ENCODE peak calls at places on chromosomes 1 and 21, in nine cellular contexts. One of them, this sample, is unnamed.

GRCh38 chr1:1290238-1290731 is 10.0 kb downstream of the SCNN1D start:
- DNase-seq in Calu3: peak
- DNase-seq in fibroblast of mammary gland: no peak
- DNase-seq in BJ: no peak
- DNase-seq in foreskin fibroblast: peak
- DNase-seq in type B pancreatic cell: no peak
- DNase-seq in WTC11: peak
- DNase-seq in K562: peak
- DNase-seq in gastrocnemius medialis: no peak
- DNase-seq in this sample: peak

GRCh38 chr1:220378571-220379302 is 106.5 kb upstream of the RAB3GAP2 start:
- DNase-seq in gastrocnemius medialis: no peak
- DNase-seq in foreskin fibroblast: no peak
- DNase-seq in fibroblast of mammary gland: no peak
- DNase-seq in type B pancreatic cell: no peak
- DNase-seq in Calu3: peak
- DNase-seq in WTC11: no peak
- DNase-seq in K562: no peak
- DNase-seq in BJ: no peak
- DNase-seq in this sample: no peak

GRCh38 chr1:153441238-153441755 is 19.2 kb downstream of the S100A7 start:
- DNase-seq in Calu3: no peak
- DNase-seq in WTC11: no peak
- DNase-seq in gastrocnemius medialis: no peak
- DNase-seq in type B pancreatic cell: no peak
- DNase-seq in BJ: no peak
- DNase-seq in K562: no peak
- DNase-seq in fibroblast of mammary gland: no peak
- DNase-seq in foreskin fibroblast: no peak
- DNase-seq in this sample: no peak

GRCh38 chr1:89566761-89567174 is 42.1 kb downstream of the LRRC8B start:
- DNase-seq in K562: peak
- DNase-seq in gastrocnemius medialis: no peak
- DNase-seq in type B pancreatic cell: no peak
- DNase-seq in WTC11: no peak
- DNase-seq in BJ: no peak
- DNase-seq in Calu3: no peak
- DNase-seq in fibroblast of mammary gland: peak
- DNase-seq in foreskin fibroblast: no peak
- DNase-seq in this sample: no peak

GRCh38 chr21:31618696-31619430 is 40.6 kb upstream of the SOD1 start:
- DNase-seq in type B pancreatic cell: no peak
- DNase-seq in K562: no peak
- DNase-seq in gastrocnemius medialis: no peak
- DNase-seq in BJ: no peak
- DNase-seq in fibroblast of mammary gland: no peak
- DNase-seq in WTC11: no peak
- DNase-seq in Calu3: no peak
- DNase-seq in foreskin fibroblast: no peak
- DNase-seq in this sample: no peak

GRCh38 chr1:151352001-151352718 is 5.1 kb upstream of the RFX5 start:
- DNase-seq in fibroblast of mammary gland: peak
- DNase-seq in WTC11: no peak
- DNase-seq in Calu3: no peak
- DNase-seq in type B pancreatic cell: no peak
- DNase-seq in K562: peak
- DNase-seq in BJ: no peak
- DNase-seq in gastrocnemius medialis: no peak
- DNase-seq in foreskin fibroblast: peak
- DNase-seq in this sample: no peak

GRCh38 chr1:230750576-230750975 is 3.4 kb downstream of the CAPN9 start:
- DNase-seq in K562: no peak
- DNase-seq in fibroblast of mammary gland: no peak
- DNase-seq in Calu3: peak
- DNase-seq in BJ: no peak
- DNase-seq in type B pancreatic cell: no peak
- DNase-seq in foreskin fibroblast: no peak
- DNase-seq in gastrocnemius medialis: no peak
- DNase-seq in WTC11: no peak
- DNase-seq in this sample: no peak

GRCh38 chr1:48619529-48619928 is 147.5 kb upstream of the SPATA6 start:
- DNase-seq in K562: peak
- DNase-seq in foreskin fibroblast: peak
- DNase-seq in Calu3: no peak
- DNase-seq in BJ: peak
- DNase-seq in type B pancreatic cell: no peak
- DNase-seq in fibroblast of mammary gland: peak
- DNase-seq in gastrocnemius medialis: no peak
- DNase-seq in WTC11: peak
- DNase-seq in this sample: peak

GRCh38 chr1:219159946-219160645 is 13.6 kb upstream of the LYPLAL1 start:
- DNase-seq in foreskin fibroblast: peak
- DNase-seq in type B pancreatic cell: no peak
- DNase-seq in fibroblast of mammary gland: peak
- DNase-seq in gastrocnemius medialis: no peak
- DNase-seq in BJ: no peak
- DNase-seq in WTC11: no peak
- DNase-seq in K562: peak
- DNase-seq in Calu3: no peak
- DNase-seq in this sample: no peak

GRCh38 chr1:203055983-203056382 is 29.7 kb downstream of the PPFIA4 start:
- DNase-seq in Calu3: no peak
- DNase-seq in type B pancreatic cell: no peak
- DNase-seq in gastrocnemius medialis: no peak
- DNase-seq in BJ: no peak
- DNase-seq in WTC11: no peak
- DNase-seq in fibroblast of mammary gland: no peak
- DNase-seq in foreskin fibroblast: no peak
- DNase-seq in K562: no peak
- DNase-seq in this sample: no peak

GRCh38 chr1:46483597-46483996 is 6.0 kb upstream of the DMBX1 start:
- DNase-seq in Calu3: no peak
- DNase-seq in foreskin fibroblast: no peak
- DNase-seq in fibroblast of mammary gland: no peak
- DNase-seq in type B pancreatic cell: no peak
- DNase-seq in K562: no peak
- DNase-seq in WTC11: no peak
- DNase-seq in gastrocnemius medialis: no peak
- DNase-seq in BJ: no peak
- DNase-seq in this sample: no peak

GRCh38 chr1:204205486-204205885 is 8.3 kb downstream of the GOLT1A start:
- DNase-seq in fibroblast of mammary gland: no peak
- DNase-seq in K562: no peak
- DNase-seq in BJ: no peak
- DNase-seq in gastrocnemius medialis: no peak
- DNase-seq in Calu3: no peak
- DNase-seq in foreskin fibroblast: no peak
- DNase-seq in type B pancreatic cell: no peak
- DNase-seq in WTC11: no peak
- DNase-seq in this sample: no peak

GRCh38 chr1:204207136-204207616 is 6.6 kb downstream of the GOLT1A start:
- DNase-seq in foreskin fibroblast: peak
- DNase-seq in BJ: no peak
- DNase-seq in WTC11: peak
- DNase-seq in gastrocnemius medialis: peak
- DNase-seq in K562: peak
- DNase-seq in Calu3: peak
- DNase-seq in fibroblast of mammary gland: peak
- DNase-seq in type B pancreatic cell: no peak
- DNase-seq in this sample: peak

GRCh38 chr1:204203206-204203767 is 7.0 kb upstream of the KISS1 start:
- DNase-seq in gastrocnemius medialis: no peak
- DNase-seq in Calu3: no peak
- DNase-seq in WTC11: no peak
- DNase-seq in BJ: no peak
- DNase-seq in fibroblast of mammary gland: no peak
- DNase-seq in type B pancreatic cell: no peak
- DNase-seq in foreskin fibroblast: no peak
- DNase-seq in K562: no peak
- DNase-seq in this sample: no peak

GRCh38 chr1:204204944-204205343 is 8.7 kb upstream of the KISS1 start:
- DNase-seq in Calu3: no peak
- DNase-seq in BJ: no peak
- DNase-seq in WTC11: no peak
- DNase-seq in K562: no peak
- DNase-seq in fibroblast of mammary gland: no peak
- DNase-seq in foreskin fibroblast: no peak
- DNase-seq in type B pancreatic cell: no peak
- DNase-seq in gastrocnemius medialis: no peak
- DNase-seq in this sample: no peak

DNA sequence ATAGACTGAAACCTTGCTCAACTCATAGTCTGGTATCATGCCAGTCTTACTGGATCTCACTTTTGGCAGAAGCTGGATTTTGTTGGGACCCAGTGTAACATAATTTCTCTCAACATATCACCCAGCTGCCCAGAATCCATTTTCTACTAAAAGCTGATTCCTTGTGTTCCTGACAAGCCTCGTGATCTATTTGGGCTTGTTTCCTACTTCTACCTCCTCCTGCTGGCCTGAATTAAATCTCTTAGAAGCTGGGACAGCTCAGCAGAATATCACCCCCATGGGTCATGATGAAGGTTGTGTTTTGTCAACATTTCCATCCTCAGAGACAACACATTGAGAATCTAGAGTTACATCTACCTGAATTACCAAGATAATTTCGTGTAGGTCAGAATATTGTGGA is 7.7 kb downstream of the GOLT1A start:
- DNase-seq in type B pancreatic cell: no peak
- DNase-seq in WTC11: no peak
- DNase-seq in foreskin fibroblast: peak
- DNase-seq in Calu3: no peak
- DNase-seq in BJ: no peak
- DNase-seq in fibroblast of mammary gland: peak
- DNase-seq in gastrocnemius medialis: no peak
- DNase-seq in K562: no peak
- DNase-seq in this sample: no peak
- TF ChIP-seq CTCF in type B pancreatic cell: no peak
- TF ChIP-seq CTCF in WTC11: no peak
- TF ChIP-seq CTCF in foreskin fibroblast: peak
- TF ChIP-seq CTCF in Calu3: no peak
- TF ChIP-seq CTCF in BJ: peak
- TF ChIP-seq CTCF in fibroblast of mammary gland: peak
- TF ChIP-seq CTCF in gastrocnemius medialis: no peak
- TF ChIP-seq CTCF in K562: no peak
- TF ChIP-seq CTCF in this sample: no peak

GRCh38 chr1:224640587-224640986 is 24.5 kb downstream of the CNIH3 start:
- DNase-seq in BJ: no peak
- DNase-seq in Calu3: no peak
- DNase-seq in gastrocnemius medialis: no peak
- DNase-seq in K562: no peak
- DNase-seq in WTC11: no peak
- DNase-seq in foreskin fibroblast: no peak
- DNase-seq in fibroblast of mammary gland: no peak
- DNase-seq in type B pancreatic cell: no peak
- DNase-seq in this sample: no peak

GRCh38 chr1:224643653-224644052 is 27.5 kb downstream of the CNIH3 start:
- DNase-seq in fibroblast of mammary gland: no peak
- DNase-seq in type B pancreatic cell: no peak
- DNase-seq in BJ: no peak
- DNase-seq in Calu3: no peak
- DNase-seq in gastrocnemius medialis: no peak
- DNase-seq in K562: no peak
- DNase-seq in WTC11: peak
- DNase-seq in foreskin fibroblast: no peak
- DNase-seq in this sample: no peak

GRCh38 chr1:224640018-224640417 is 23.9 kb downstream of the CNIH3 start:
- DNase-seq in BJ: no peak
- DNase-seq in gastrocnemius medialis: no peak
- DNase-seq in fibroblast of mammary gland: no peak
- DNase-seq in Calu3: no peak
- DNase-seq in WTC11: no peak
- DNase-seq in foreskin fibroblast: no peak
- DNase-seq in type B pancreatic cell: no peak
- DNase-seq in K562: no peak
- DNase-seq in this sample: no peak

GRCh38 chr1:224639426-224639975 is 23.4 kb downstream of the CNIH3 start:
- DNase-seq in WTC11: no peak
- DNase-seq in gastrocnemius medialis: no peak
- DNase-seq in BJ: no peak
- DNase-seq in K562: no peak
- DNase-seq in Calu3: no peak
- DNase-seq in fibroblast of mammary gland: no peak
- DNase-seq in type B pancreatic cell: no peak
- DNase-seq in foreskin fibroblast: no peak
- DNase-seq in this sample: no peak

GRCh38 chr1:224641030-224641429 is 24.9 kb downstream of the CNIH3 start:
- DNase-seq in BJ: no peak
- DNase-seq in foreskin fibroblast: no peak
- DNase-seq in Calu3: peak
- DNase-seq in fibroblast of mammary gland: no peak
- DNase-seq in K562: peak
- DNase-seq in type B pancreatic cell: no peak
- DNase-seq in gastrocnemius medialis: no peak
- DNase-seq in WTC11: peak
- DNase-seq in this sample: peak
- TF ChIP-seq CTCF in BJ: no peak
- TF ChIP-seq CTCF in foreskin fibroblast: no peak
- TF ChIP-seq CTCF in Calu3: peak
- TF ChIP-seq CTCF in fibroblast of mammary gland: no peak
- TF ChIP-seq CTCF in K562: peak
- TF ChIP-seq CTCF in type B pancreatic cell: no peak
- TF ChIP-seq CTCF in gastrocnemius medialis: no peak
- TF ChIP-seq CTCF in WTC11: no peak
- TF ChIP-seq CTCF in this sample: peak

GRCh38 chr1:184624051-184624450 is 130.6 kb downstream of the EDEM3 start:
- DNase-seq in Calu3: no peak
- DNase-seq in foreskin fibroblast: peak
- DNase-seq in fibroblast of mammary gland: no peak
- DNase-seq in gastrocnemius medialis: no peak
- DNase-seq in K562: no peak
- DNase-seq in BJ: no peak
- DNase-seq in WTC11: no peak
- DNase-seq in type B pancreatic cell: no peak
- DNase-seq in this sample: no peak
- TF ChIP-seq CTCF in Calu3: no peak
- TF ChIP-seq CTCF in foreskin fibroblast: no peak
- TF ChIP-seq CTCF in fibroblast of mammary gland: no peak
- TF ChIP-seq CTCF in gastrocnemius medialis: no peak
- TF ChIP-seq CTCF in K562: no peak
- TF ChIP-seq CTCF in BJ: no peak
- TF ChIP-seq CTCF in WTC11: no peak
- TF ChIP-seq CTCF in type B pancreatic cell: no peak
- TF ChIP-seq CTCF in this sample: no peak

DNA sequence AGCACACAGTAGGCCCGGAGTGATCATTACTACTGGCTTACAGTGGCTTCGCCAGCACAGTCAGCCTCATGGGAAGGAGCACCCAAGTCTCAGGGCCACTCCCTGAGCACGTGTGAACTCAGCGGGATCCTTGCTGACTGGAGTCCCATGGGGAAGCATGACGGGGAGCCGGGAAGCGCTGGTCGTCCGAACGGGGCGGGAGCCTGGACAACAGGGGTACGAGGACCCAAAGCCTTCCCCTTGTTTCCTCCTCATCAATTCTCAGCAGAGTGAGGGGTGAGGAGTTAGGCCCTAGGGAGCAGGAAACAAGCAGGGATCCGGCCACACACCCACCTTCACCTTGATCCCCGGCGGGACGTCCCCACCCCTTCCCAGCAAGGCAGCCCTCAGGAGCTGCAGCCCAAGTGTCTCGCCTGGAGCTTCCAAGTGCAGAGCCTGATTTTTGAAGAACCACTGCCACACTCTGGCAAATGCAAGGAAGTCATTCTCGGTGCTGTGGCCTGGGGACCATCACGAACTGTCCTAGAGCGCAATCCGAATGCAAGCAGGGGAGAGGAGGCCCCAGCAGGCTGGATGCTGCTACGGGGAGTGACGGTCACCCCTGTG is 35.5 kb downstream of the TOMM20 start:
- DNase-seq in fibroblast of mammary gland: peak
- DNase-seq in type B pancreatic cell: no peak
- DNase-seq in gastrocnemius medialis: no peak
- DNase-seq in foreskin fibroblast: peak
- DNase-seq in K562: peak
- DNase-seq in BJ: no peak
- DNase-seq in Calu3: peak
- DNase-seq in WTC11: peak
- DNase-seq in this sample: peak
- TF ChIP-seq CTCF in fibroblast of mammary gland: peak
- TF ChIP-seq CTCF in type B pancreatic cell: no peak
- TF ChIP-seq CTCF in gastrocnemius medialis: no peak
- TF ChIP-seq CTCF in foreskin fibroblast: peak
- TF ChIP-seq CTCF in K562: no peak
- TF ChIP-seq CTCF in BJ: peak
- TF ChIP-seq CTCF in Calu3: no peak
- TF ChIP-seq CTCF in WTC11: no peak
- TF ChIP-seq CTCF in this sample: peak